ENCODE peak calls at places on chromosomes 5 and 9, in eight cellular contexts. L, S, A, H, T, K, R and C are unnamed samples.

GRCh38 chr5:54049144-54049543 is 261.2 kb downstream of the ARL15 start:
- DNase-seq in L (no peak), S (no peak), A (no peak), H (no peak), T (no peak), K (peak; percentile 11), R (no peak), C (no peak)

GRCh38 chr9:90502134-90502533 is 140.5 kb downstream of the DIRAS2 start:
- DNase-seq in L (no peak), S (no peak), A (no peak), H (no peak), T (no peak), K (no peak), R (no peak), C (no peak)

GRCh38 chr5:51226420-51226735 is 156.9 kb upstream of the ISL1 start:
- DNase-seq in L (peak; percentile 62), S (no peak), A (no peak), H (no peak), T (no peak), K (no peak), R (no peak), C (no peak)

GRCh38 chr5:133896446-133896845 is 72.0 kb downstream of the C5orf15 start:
- DNase-seq in L (no peak), S (no peak), A (no peak), H (no peak), T (no peak), K (no peak), R (no peak), C (no peak)

GRCh38 chr5:60638300-60638699 is 61.7 kb downstream of the DEPDC1B start:
- DNase-seq in L (no peak), S (no peak), A (no peak), H (no peak), T (no peak), K (no peak), R (no peak), C (no peak)

GRCh38 chr9:121350993-121351561 is 19.0 kb downstream of the STOM start:
- DNase-seq in L (peak; percentile 84), S (peak; percentile 82), A (peak; percentile 56), H (no peak), T (no peak), K (peak; percentile 95), R (no peak), C (no peak)

GRCh38 chr9:16727452-16728127 is 142.9 kb downstream of the BNC2 start:
- DNase-seq in L (no peak), S (no peak), A (no peak), H (no peak), T (no peak), K (peak; percentile 40), R (no peak), C (no peak)

GRCh38 chr9:134661791-134662142 is 20.2 kb downstream of the COL5A1 start:
- DNase-seq in L (no peak), S (no peak), A (peak; percentile 46), H (no peak), T (no peak), K (peak; percentile 91), R (peak; percentile 31), C (no peak)

GRCh38 chr9:16133556-16134227 is 580.8 kb downstream of the CCDC171 start:
- DNase-seq in L (peak; percentile 84), S (peak; percentile 40), A (no peak), H (no peak), T (no peak), K (peak; percentile 56), R (no peak), C (no peak)

GRCh38 chr5:123882305-123882704 is 370.3 kb downstream of the CSNK1G3 start:
- DNase-seq in L (no peak), S (no peak), A (no peak), H (no peak), T (no peak), K (no peak), R (no peak), C (no peak)

GRCh38 chr9:94827584-94828304 is 101.2 kb downstream of the AOPEP start:
- DNase-seq in L (no peak), S (peak; percentile 30), A (no peak), H (peak; percentile 86), T (no peak), K (peak; percentile 46), R (no peak), C (no peak)

GRCh38 chr5:72790188-72790587 is 26.3 kb upstream of the TNPO1 start:
- DNase-seq in L (peak; percentile 66), S (no peak), A (no peak), H (no peak), T (no peak), K (peak; percentile 31), R (no peak), C (no peak)

GRCh38 chr9:84137968-84138367 is 157.4 kb downstream of the RMI1 start:
- DNase-seq in L (peak; percentile 91), S (no peak), A (no peak), H (no peak), T (no peak), K (no peak), R (no peak), C (no peak)

GRCh38 chr9:35074791-35075190 is 2.4 kb upstream of the VCP start:
- DNase-seq in L (no peak), S (no peak), A (no peak), H (no peak), T (no peak), K (no peak), R (no peak), C (no peak)

GRCh38 chr9:129278391-129279237 is 100.6 kb upstream of the IER5L start:
- DNase-seq in L (peak; percentile 88), S (peak; percentile 58), A (no peak), H (peak; percentile 68), T (no peak), K (no peak), R (peak; percentile 75), C (peak; percentile 10)

GRCh38 chr5:179268966-179269693 is 76.1 kb downstream of the ADAMTS2 start:
- DNase-seq in L (no peak), S (peak; percentile 12), A (peak; percentile 4), H (no peak), T (no peak), K (peak; percentile 56), R (peak; percentile 21), C (peak; percentile 3)

GRCh38 chr5:94254214-94254613 is 364.2 kb downstream of the KIAA0825 start:
- DNase-seq in L (no peak), S (no peak), A (no peak), H (no peak), T (no peak), K (no peak), R (no peak), C (no peak)
- TF ChIP-seq CTCF in L (no peak), S (no peak), A (no peak), H (no peak), T (no peak), K (peak; percentile 25), R (no peak), C (no peak)

GRCh38 chr9:694499-695154 is 146.9 kb upstream of the DMRT1 start:
- DNase-seq in L (peak; percentile 99), S (no peak), A (peak; percentile 59), H (no peak), T (no peak), K (peak; percentile 90), R (no peak), C (no peak)

GRCh38 chr9:695252-695651 is 146.2 kb upstream of the DMRT1 start:
- DNase-seq in L (no peak), S (no peak), A (no peak), H (no peak), T (no peak), K (no peak), R (no peak), C (no peak)

GRCh38 chr9:698276-698675 is 143.2 kb upstream of the DMRT1 start:
- DNase-seq in L (peak; percentile 41), S (no peak), A (no peak), H (no peak), T (no peak), K (peak; percentile 58), R (no peak), C (no peak)

GRCh38 chr9:698937-699336 is 142.6 kb upstream of the DMRT1 start:
- DNase-seq in L (no peak), S (no peak), A (no peak), H (no peak), T (no peak), K (no peak), R (no peak), C (no peak)

DNA sequence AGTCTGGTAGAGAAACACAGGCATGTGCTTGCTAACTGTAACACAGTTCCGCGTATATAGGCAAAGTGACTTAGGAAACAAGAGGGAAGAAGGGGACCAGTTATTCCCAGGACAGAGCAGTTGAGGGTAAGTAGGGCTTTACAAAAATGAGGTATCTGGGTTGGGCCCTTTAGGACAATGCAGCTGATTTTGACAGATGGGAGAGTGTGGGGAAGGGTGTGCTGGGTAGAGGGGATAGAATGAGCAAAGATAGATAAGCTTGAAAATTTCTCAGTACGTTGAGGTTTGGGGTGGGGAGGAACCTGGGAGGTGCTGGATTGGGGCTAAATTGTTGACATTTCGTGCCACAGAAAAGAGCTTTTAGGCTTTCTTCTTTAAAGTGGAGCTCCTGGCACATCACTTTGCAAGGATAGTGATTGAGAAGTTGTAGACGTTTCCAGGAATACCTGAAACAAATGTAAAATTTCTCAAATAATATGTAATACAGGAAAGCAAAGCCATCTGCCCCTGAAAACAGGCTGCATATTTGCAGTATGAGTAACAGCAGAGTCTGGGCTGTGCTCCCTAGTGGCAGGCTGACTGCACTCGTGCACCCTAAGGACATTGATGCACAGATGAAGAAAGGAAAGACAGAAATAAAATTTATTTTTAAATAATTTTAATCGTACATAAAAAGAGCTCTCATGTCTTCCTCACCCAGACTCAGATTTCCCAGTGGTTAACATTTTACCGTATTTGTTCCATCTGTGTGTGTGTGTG is 145.0 kb upstream of the DMRT1 start:
- DNase-seq in L (peak; percentile 69), S (no peak), A (no peak), H (no peak), T (no peak), K (peak; percentile 79), R (no peak), C (no peak)
- TF ChIP-seq CTCF in L (peak; percentile 35), S (no peak), A (peak; percentile 12), H (peak; percentile 36), T (no peak), K (peak; percentile 53), R (no peak), C (no peak)

GRCh38 chr9:117782931-117783788 is 79.0 kb downstream of the TLR4 start:
- DNase-seq in L (peak; percentile 54), S (peak; percentile 79), A (peak; percentile 65), H (no peak), T (peak; percentile 34), K (peak; percentile 86), R (peak; percentile 57), C (peak; percentile 34)

GRCh38 chr9:117784996-117785395 is 80.8 kb downstream of the TLR4 start:
- DNase-seq in L (no peak), S (no peak), A (no peak), H (no peak), T (no peak), K (no peak), R (no peak), C (no peak)

GRCh38 chr9:117779760-117780159 is 75.6 kb downstream of the TLR4 start:
- DNase-seq in L (no peak), S (no peak), A (no peak), H (no peak), T (no peak), K (no peak), R (no peak), C (no peak)

GRCh38 chr9:117783828-117784227 is 79.6 kb downstream of the TLR4 start:
- DNase-seq in L (no peak), S (peak; percentile 46), A (no peak), H (no peak), T (no peak), K (no peak), R (no peak), C (no peak)
- TF ChIP-seq CTCF in L (no peak), S (no peak), A (no peak), H (no peak), T (no peak), K (no peak), R (no peak), C (no peak)

GRCh38 chr9:20315672-20316071 is 306.6 kb downstream of the MLLT3 start:
- DNase-seq in L (peak; percentile 94), S (no peak), A (no peak), H (no peak), T (no peak), K (peak; percentile 68), R (no peak), C (no peak)
- TF ChIP-seq CTCF in L (no peak), S (no peak), A (no peak), H (no peak), T (no peak), K (no peak), R (no peak), C (no peak)